ENCODE peak calls at places on chromosomes 5 and 9, in four cellular contexts. H, K, C and W are unnamed samples.
A peak's percentile ranks its signal among the peaks of the same experiment; 100 is the strongest.

GRCh38 chr5:164893071-164893470 is 1387.7 kb downstream of the MAT2B start:
- DNase-seq in C (no peak), K (no peak), H (no peak), W (no peak)

GRCh38 chr5:135386886-135387628 is 12.0 kb downstream of the MACROH2A1 start:
- DNase-seq in C (no peak), H (peak; percentile 89), K (peak; percentile 88), W (peak; percentile 37)

GRCh38 chr9:100856238-100856637 is 172.3 kb upstream of the PLPPR1 start:
- DNase-seq in H (no peak), C (no peak), K (no peak), W (no peak)

GRCh38 chr9:114953917-114954316 is 23.5 kb upstream of the TNFSF8 start:
- DNase-seq in H (peak; percentile 46), C (peak; percentile 68), K (peak; percentile 40), W (no peak)

GRCh38 chr5:6545770-6546690 is 86.8 kb downstream of the NSUN2 start:
- DNase-seq in H (no peak), K (no peak), C (peak; percentile 75), W (no peak)

GRCh38 chr9:121572581-121572980 is 72.9 kb upstream of the GGTA1 start:
- DNase-seq in H (no peak), C (no peak), K (no peak), W (no peak)

GRCh38 chr5:132230871-132231270 is 3.2 kb upstream of the P4HA2 start:
- DNase-seq in H (no peak), C (peak; percentile 11), K (no peak), W (no peak)

GRCh38 chr5:102531506-102531905 is 32.7 kb upstream of the SLCO6A1 start:
- DNase-seq in C (no peak), K (no peak), H (no peak), W (no peak)

GRCh38 chr5:95935553-95936100 is 26.0 kb downstream of the ELL2 start:
- DNase-seq in K (no peak), H (no peak), C (no peak), W (no peak)

GRCh38 chr5:66742896-66743247 is 146.7 kb downstream of the MAST4 start:
- DNase-seq in H (no peak), K (no peak), C (no peak), W (no peak)

DNA sequence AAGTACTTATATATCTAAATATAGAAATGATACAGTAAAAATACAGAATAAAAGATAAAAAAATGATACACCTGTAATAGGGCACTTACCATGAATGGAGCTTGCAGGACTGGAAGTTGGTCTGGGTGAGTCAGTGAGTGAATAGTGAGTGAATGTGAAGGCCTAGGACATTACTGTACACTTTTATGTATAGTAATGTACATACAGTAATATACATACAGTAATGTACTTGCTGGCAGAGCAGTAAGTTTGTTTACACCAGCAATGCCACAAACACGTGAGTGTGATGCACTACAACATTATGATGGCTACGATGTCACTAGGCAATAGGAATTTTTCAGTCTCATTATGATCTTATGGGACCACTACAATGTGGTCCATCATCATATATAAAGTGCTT is 34.2 kb downstream of the SUSD1 start:
- DNase-seq in H (no peak), C (no peak), K (no peak), W (no peak)
- H3K27ac ChIP-seq in H (no peak overlapping the region), C (no peak overlapping the region), K (peak overlapping the region; percentile 77), W (no peak overlapping the region)

GRCh38 chr5:151004499-151004898 is 15.9 kb upstream of the GPX3 start:
- DNase-seq in K (no peak), H (no peak), C (no peak), W (no peak)
- H3K27ac ChIP-seq in K (no peak overlapping the region), H (no peak overlapping the region), C (no peak overlapping the region), W (no peak overlapping the region)

GRCh38 chr5:177546262-177546741 is 8.1 kb downstream of the FAM193B start:
- DNase-seq in C (peak; percentile 82), H (peak; percentile 94), K (peak; percentile 68), W (no peak)
- H3K27ac ChIP-seq in C (peak overlapping the region; percentile 71), H (peak overlapping the region; percentile 99), K (peak overlapping the region; percentile 79), W (peak overlapping the region; percentile 19)

GRCh38 chr5:77200663-77201062 is 9.8 kb upstream of the PDE8B start:
- DNase-seq in H (no peak), K (no peak), C (no peak), W (no peak)
- H3K27ac ChIP-seq in H (no peak overlapping the region), K (no peak overlapping the region), C (no peak overlapping the region), W (no peak overlapping the region)

GRCh38 chr5:157494178-157494830 is 34.3 kb downstream of the NIPAL4 start:
- DNase-seq in K (no peak), H (no peak), C (no peak), W (no peak)
- H3K27ac ChIP-seq in K (no peak overlapping the region), H (no peak overlapping the region), C (no peak overlapping the region), W (no peak overlapping the region)

GRCh38 chr9:124735121-124735520 is 36.0 kb downstream of the NR6A1 start:
- DNase-seq in H (no peak), C (no peak), K (no peak), W (no peak)
- H3K27ac ChIP-seq in H (no peak overlapping the region), C (no peak overlapping the region), K (peak overlapping the region; percentile 50), W (no peak overlapping the region)

GRCh38 chr5:180815241-180816031 is 12.8 kb upstream of the MGAT1 start:
- DNase-seq in K (no peak), H (no peak), C (peak; percentile 61), W (no peak)
- H3K27ac ChIP-seq in K (no peak overlapping the region), H (no peak overlapping the region), C (no peak overlapping the region), W (peak overlapping the region; percentile 49)

DNA sequence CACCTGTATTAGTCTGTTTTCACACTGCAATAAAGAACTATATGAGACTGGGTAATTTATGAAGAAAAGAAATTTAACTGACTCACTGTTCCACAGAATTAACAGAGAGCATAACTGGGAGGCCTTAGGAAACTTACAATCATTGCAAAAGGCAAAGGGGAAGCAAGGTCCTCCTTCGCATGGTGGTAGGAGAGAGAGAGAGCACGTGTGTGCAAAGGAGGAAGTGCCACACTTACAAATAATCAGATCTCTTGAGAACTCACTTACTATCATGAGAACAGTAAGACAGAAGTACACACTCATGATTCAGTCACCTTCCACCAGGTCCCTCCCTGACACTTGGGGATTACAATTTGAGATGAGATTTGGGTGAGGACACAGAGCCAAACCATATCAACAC is 258.7 kb downstream of the TRIM32 start:
- DNase-seq in C (no peak), K (no peak), H (no peak), W (no peak)
- H3K27ac ChIP-seq in C (no peak overlapping the region), K (no peak overlapping the region), H (no peak overlapping the region), W (no peak overlapping the region)

DNA sequence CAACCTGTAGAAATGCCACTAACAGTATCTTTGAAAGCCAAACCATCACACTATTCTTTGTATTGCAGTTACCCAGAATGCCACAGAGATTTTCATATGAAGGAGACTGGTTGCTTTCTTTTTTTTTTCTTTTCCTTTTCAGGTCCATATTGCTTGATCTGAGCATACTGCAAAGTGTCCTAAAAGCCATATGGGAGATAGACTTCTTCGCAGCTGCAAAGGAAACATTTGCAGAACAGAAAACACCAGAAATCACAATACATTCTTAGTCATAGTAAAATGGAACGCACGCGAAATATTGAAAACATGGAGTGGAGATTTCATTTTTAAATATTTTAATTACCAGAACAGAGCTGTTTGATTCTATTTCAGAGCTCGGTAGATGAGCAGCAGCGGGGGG is 284.1 kb downstream of the NFIB start:
- DNase-seq in K (no peak), C (no peak), H (no peak), W (no peak)
- H3K27ac ChIP-seq in K (peak overlapping the region; percentile 57), C (peak overlapping the region; percentile 80), H (peak overlapping the region; percentile 56), W (no peak overlapping the region)

DNA sequence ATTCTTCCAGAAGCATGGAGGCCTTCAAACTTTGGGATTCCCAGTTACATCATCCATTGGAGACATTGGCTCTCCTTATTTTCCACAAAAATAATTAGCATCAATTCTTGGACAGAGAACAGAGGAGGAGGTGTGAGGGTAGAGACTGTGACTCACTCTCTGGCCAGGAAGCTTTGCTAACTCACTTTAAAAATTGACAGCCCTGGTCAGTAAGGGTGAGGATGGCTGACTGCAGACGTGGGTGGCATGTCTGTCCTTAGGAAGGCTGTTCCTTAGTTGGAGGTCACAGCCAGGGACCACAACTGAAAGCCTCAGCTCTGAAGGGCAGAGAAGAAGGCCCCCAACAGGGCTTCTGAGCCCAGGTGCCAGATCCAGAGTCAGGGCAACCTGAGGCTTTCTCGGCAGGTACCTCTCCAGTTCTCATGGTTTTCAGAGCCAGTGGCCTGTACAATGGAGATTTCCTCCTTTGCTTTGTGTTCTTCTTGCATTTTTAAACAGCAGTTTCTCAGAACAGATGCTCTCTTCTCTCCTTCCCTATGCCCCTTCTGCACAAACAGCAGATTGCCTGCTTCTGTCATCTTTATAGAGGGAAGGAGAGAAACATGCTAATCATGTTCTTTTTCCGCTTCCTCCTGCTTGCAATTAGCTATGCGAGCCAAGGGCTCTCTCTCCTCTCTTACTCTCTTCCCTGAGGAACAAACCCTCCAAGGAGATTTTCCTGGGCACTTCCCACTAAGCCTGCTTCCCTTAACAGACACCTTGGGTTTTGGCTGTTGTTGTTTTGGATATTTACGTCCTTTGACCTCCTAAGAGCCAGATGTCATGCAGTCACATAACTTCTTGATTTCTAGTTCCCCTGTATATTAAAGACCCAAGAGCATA is 92.5 kb upstream of the ZNF366 start:
- DNase-seq in H (peak; percentile 51), K (peak; percentile 18), C (no peak), W (no peak)
- H3K27ac ChIP-seq in H (peak overlapping the region; percentile 99), K (peak overlapping the region; percentile 89), C (peak overlapping the region; percentile 67), W (peak overlapping the region; percentile 14)